ENCODE peak calls at places on chromosomes 2 and 18, in ten cellular contexts. Z is small intestine; T is dorsolateral prefrontal cortex; O is HCEC 1CT; V is H7; U is ovary; G is activated CD4-positive, alpha-beta T cell treated with anti-CD3 and anti-CD28 coated beads for 24 hours; Y is substantia nigra; L is Panc1; N is activated T-cell treated with anti-CD3 and anti-CD28 coated beads for 1 hour. P is an unnamed sample.

GRCh38 chr2:148521181-148521580 is 123.4 kb upstream of the EPC2 start:
- DNase-seq in Z (no peak), T (no peak), O (no peak), V (no peak), U (no peak), G (no peak), Y (no peak), L (no peak), N (no peak), P (no peak)

GRCh38 chr2:131408176-131408575 is 44.2 kb upstream of the RAB6D start:
- DNase-seq in Z (no peak), T (no peak), O (no peak), V (no peak), U (no peak), G (no peak), Y (no peak), L (no peak), N (no peak), P (no peak)

GRCh38 chr2:230798769-230799399 is 65.9 kb upstream of the ITM2C start:
- DNase-seq in Z (peak), T (no peak), O (peak), V (peak), U (no peak), G (no peak), Y (no peak), L (no peak), N (no peak), P (peak)

GRCh38 chr2:176114120-176114929 is 2.3 kb upstream of the HOXD10 start:
- DNase-seq in Z (no peak), T (no peak), O (no peak), V (no peak), U (no peak), G (no peak), Y (no peak), L (no peak), N (no peak), P (no peak)

GRCh38 chr18:52422985-52423601 is 83.1 kb downstream of the DCC start:
- DNase-seq in Z (peak), T (no peak), O (no peak), V (no peak), U (no peak), G (no peak), Y (no peak), L (no peak), N (no peak), P (no peak)

GRCh38 chr2:160510617-160511016 is 17.0 kb upstream of the RBMS1 start:
- DNase-seq in Z (no peak), T (no peak), O (no peak), V (no peak), U (no peak), G (no peak), Y (no peak), L (no peak), N (no peak), P (no peak)

GRCh38 chr2:239472220-239472775 is 71.5 kb upstream of the HDAC4 start:
- DNase-seq in Z (no peak), T (no peak), O (no peak), V (no peak), U (no peak), G (no peak), Y (no peak), L (no peak), N (no peak), P (no peak)

GRCh38 chr2:108266218-108266617 is 22.5 kb upstream of the SULT1C2 start:
- DNase-seq in Z (peak), T (no peak), O (no peak), V (no peak), U (no peak), G (no peak), Y (no peak), L (no peak), N (no peak), P (no peak)

GRCh38 chr2:119435953-119436297 is 4.3 kb downstream of the TMEM37 start:
- DNase-seq in Z (no peak), T (no peak), O (no peak), V (no peak), U (no peak), G (no peak), Y (no peak), L (no peak), N (no peak), P (no peak)

P was measured in naive thymus-derived CD8-positive, alpha-beta T cell.